ENCODE peak calls at places on chromosomes 2 and 18, in six cellular contexts. Z, P, J, X, I and Q are unnamed samples.

GRCh38 chr2:105849431-105850179 is 104.9 kb downstream of the NCK2 start:
- DNase-seq in P (no peak), Z (no peak), J (no peak), X (no peak), I (no peak), Q (peak; percentile 76)

GRCh38 chr2:198004173-198004572 is 199.8 kb downstream of the PLCL1 start:
- DNase-seq in Z (no peak), X (no peak), J (no peak), I (no peak), P (no peak), Q (no peak)

GRCh38 chr2:27903649-27904544 is 13.4 kb downstream of the BABAM2 start:
- DNase-seq in Z (no peak), P (no peak), X (no peak), J (no peak), I (no peak), Q (no peak)

GRCh38 chr2:127620867-127621266 is 25.1 kb upstream of the GPR17 start:
- DNase-seq in Z (no peak), X (no peak), P (no peak), I (no peak), J (no peak), Q (peak; percentile 48)

GRCh38 chr2:226115102-226115831 is 684.4 kb downstream of the IRS1 start:
- DNase-seq in X (peak; percentile 44), P (no peak), I (no peak), Z (no peak), J (peak; percentile 85), Q (no peak)

GRCh38 chr2:46393352-46393820 is 86.0 kb upstream of the TMEM247 start:
- DNase-seq in P (no peak), J (no peak), X (no peak), I (peak; percentile 81), Z (no peak), Q (no peak)

GRCh38 chr2:224869601-224870000 is 153.4 kb upstream of the CCDC195 start:
- DNase-seq in P (no peak), X (no peak), J (peak; percentile 51), I (no peak), Z (no peak), Q (no peak)

GRCh38 chr2:102147935-102148334 is 5.4 kb downstream of the IL1R1 start:
- DNase-seq in X (no peak), I (no peak), Z (no peak), P (no peak), J (no peak), Q (no peak)

GRCh38 chr18:36333418-36333817 is 35.9 kb downstream of the FHOD3 start:
- DNase-seq in Z (no peak), J (peak; percentile 80), I (no peak), X (no peak), P (no peak), Q (no peak)

DNA sequence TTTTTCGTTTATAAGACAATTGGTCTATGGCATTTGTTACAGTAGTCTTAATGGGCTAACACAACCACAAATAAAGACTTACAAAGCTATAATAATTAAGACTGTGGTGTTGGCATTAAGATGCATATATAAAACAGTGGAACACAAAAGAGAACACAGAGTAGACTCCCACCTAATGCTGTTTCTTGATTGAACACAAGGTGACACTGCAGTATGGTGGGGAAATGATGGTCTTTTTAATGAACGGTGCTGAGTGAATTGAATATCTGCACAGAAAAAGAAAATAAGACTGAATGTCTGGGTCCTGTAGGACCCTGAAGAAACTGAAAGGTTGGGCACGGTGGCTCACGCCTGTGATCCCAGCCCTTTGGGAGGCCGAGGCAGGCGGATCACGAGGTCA is 1136.6 kb upstream of the NXPH2 start:
- DNase-seq in X (no peak), P (no peak), I (no peak), Z (no peak), J (no peak), Q (no peak)
- TF ChIP-seq CTCF in X (no peak), P (no peak), I (no peak), Z (no peak), J (no peak), Q (no peak)

GRCh38 chr2:104078431-104079157 is 775.3 kb upstream of the POU3F3 start:
- DNase-seq in J (no peak), I (no peak), P (no peak), Z (no peak), X (no peak), Q (peak; percentile 83)
- TF ChIP-seq CTCF in J (no peak), I (no peak), P (no peak), Z (no peak), X (no peak), Q (peak; percentile 68)

GRCh38 chr2:200888719-200889625 is at the start of the genes NIF3L1 and PPIL3:
- DNase-seq in Z (peak; percentile 87), I (peak; percentile 97), J (peak; percentile 89), X (peak; percentile 97), P (peak; percentile 95), Q (peak; percentile 99)
- TF ChIP-seq CTCF in Z (no peak), I (no peak), J (no peak), X (no peak), P (peak; percentile 7), Q (peak; percentile 39)

DNA sequence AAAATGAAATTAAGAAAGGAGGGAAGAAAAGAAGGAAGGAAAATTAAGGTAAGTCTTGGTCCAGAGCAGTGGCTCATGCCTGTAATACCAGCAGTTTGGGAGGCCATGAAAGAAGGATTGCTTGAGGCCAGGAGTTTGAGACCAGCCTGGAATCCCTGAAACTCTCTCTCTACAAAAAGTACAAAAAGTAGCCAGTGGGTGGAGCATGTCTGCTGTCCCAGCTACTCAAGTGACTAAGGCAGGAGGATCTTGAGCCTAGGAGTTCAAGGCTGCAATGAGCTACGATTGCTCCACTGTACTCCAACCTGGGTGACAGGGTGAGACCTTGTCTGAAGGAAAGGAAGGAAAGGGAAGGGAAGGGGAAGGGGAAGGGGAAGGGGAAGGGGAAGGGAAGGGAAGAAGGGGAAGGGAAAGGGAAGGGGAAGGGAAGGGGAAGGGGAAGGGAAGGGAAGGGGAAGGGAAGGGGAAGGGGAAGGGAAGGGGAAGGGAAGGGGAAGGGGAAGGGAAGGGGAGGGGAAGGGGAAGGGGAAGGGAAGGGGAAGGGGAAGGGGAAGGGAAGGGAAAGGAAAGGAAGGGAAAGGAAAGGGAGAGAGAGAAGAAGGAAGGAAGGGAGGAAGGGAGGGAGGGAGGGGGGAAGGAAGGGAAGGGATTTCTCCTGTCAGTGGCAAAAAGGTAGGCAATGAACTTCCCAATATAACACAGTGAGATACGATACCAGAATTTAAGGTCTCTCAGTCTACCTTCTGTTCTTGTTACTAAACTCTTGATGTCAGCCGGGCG is 412.8 kb downstream of the CMPK2 start:
- DNase-seq in J (no peak), P (no peak), I (no peak), X (no peak), Z (no peak), Q (peak; percentile 28)
- TF ChIP-seq CTCF in J (no peak), P (no peak), I (no peak), X (no peak), Z (no peak), Q (peak; percentile 48)

DNA sequence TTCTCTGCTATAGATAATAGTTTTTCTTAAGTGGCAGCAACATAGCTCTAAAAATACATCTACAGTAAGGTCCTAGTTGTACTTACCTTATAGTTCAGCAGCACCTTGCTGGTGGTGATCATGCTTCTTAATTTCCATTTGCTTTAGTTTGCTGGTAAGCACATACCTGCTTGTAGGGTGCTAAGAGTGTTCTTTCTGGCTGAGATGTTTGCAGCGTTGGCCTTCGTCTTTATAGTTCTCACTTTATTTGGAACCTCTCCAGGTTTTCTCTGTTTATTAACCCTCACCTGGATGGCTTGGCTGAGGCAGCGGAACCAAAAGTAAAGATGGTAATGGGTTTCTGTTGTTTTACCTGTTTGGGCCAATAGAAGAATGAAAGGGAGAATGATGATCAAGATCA is 123.6 kb upstream of the EFEMP1 start:
- DNase-seq in J (no peak), P (no peak), Z (no peak), X (no peak), I (no peak), Q (no peak)
- TF ChIP-seq CTCF in J (no peak), P (no peak), Z (no peak), X (no peak), I (no peak), Q (no peak)

GRCh38 chr18:34767601-34768027 is 57.5 kb downstream of the DTNA start:
- DNase-seq in Z (no peak), X (no peak), J (peak; percentile 24), I (no peak), P (no peak), Q (no peak)

GRCh38 chr18:34760444-34760843 is 50.3 kb downstream of the DTNA start:
- DNase-seq in I (no peak), Z (no peak), P (no peak), J (no peak), X (no peak), Q (no peak)

GRCh38 chr18:34758378-34758948 is 48.4 kb downstream of the DTNA start:
- DNase-seq in X (no peak), I (no peak), Z (no peak), P (no peak), J (no peak), Q (no peak)

GRCh38 chr18:34764451-34764850 is 54.4 kb downstream of the DTNA start:
- DNase-seq in I (no peak), Z (no peak), X (no peak), J (no peak), P (no peak), Q (no peak)
- TF ChIP-seq CTCF in I (no peak), Z (no peak), X (no peak), J (no peak), P (no peak), Q (no peak)

GRCh38 chr18:51363384-51363783 is 165.9 kb upstream of the MEX3C start:
- DNase-seq in I (no peak), P (no peak), J (no peak), X (no peak), Z (no peak), Q (no peak)
- TF ChIP-seq CTCF in I (no peak), P (no peak), J (no peak), X (no peak), Z (no peak), Q (no peak)

DNA sequence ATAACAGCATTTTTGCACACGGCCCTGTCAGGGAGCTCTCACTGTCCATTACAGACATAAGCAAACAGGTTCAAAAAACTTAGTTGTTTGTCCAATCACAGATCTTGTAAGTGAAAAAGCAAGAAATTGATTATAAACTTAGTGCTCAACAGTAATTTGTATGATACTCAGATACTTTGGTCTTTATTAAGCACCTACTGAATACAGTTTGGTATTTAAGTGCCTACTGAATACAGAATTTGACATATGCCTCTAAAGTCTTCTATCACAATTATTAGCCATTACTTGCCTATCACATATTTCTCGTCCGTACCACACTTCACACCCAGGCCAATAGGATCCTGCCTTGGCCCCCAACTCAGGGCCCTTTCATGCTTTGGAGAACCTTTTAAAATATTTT is 283.1 kb downstream of the SUCLG1 start:
- DNase-seq in Z (no peak), I (no peak), P (no peak), X (no peak), J (no peak), Q (no peak)
- TF ChIP-seq CTCF in Z (no peak), I (no peak), P (no peak), X (no peak), J (no peak), Q (no peak)